ENCODE peak calls at places on chromosomes 13 and 19, in five cellular contexts. O, U, T, G and S are unnamed samples.

GRCh38 chr13:87810391-87810801 is 139.2 kb downstream of the SLITRK5 start:
- DNase-seq in O (no peak), U (no peak), T (no peak), G (no peak), S (no peak)

GRCh38 chr19:22612316-22612715 is 21.8 kb upstream of the ZNF492 start:
- DNase-seq in O (no peak), U (no peak), T (no peak), G (no peak), S (no peak)

GRCh38 chr19:51064534-51065220 is at the start of gene KLK13:
- DNase-seq in O (no peak), U (no peak), T (no peak), G (peak), S (no peak)

GRCh38 chr13:46839399-46839798 is 42.4 kb upstream of the ESD start:
- DNase-seq in O (no peak), U (no peak), T (no peak), G (no peak), S (no peak)

GRCh38 chr13:50908371-50908770 is 1.2 kb upstream of the RNASEH2B start:
- DNase-seq in O (no peak), U (no peak), T (no peak), G (no peak), S (no peak)

GRCh38 chr19:53463263-53463662 is 4.3 kb upstream of the ZNF813 start:
- DNase-seq in O (no peak), U (no peak), T (peak), G (no peak), S (peak)

GRCh38 chr19:21498651-21499050 is 6.8 kb upstream of the ZNF429 start:
- DNase-seq in O (no peak), U (no peak), T (no peak), G (no peak), S (no peak)

GRCh38 chr19:48321372-48321621 is 4.1 kb upstream of the EMP3 start:
- DNase-seq in O (peak), U (no peak), T (peak), G (peak), S (peak)

GRCh38 chr13:65336106-65336603 is 1894.0 kb downstream of the PCDH9 start:
- DNase-seq in O (no peak), U (no peak), T (no peak), G (no peak), S (no peak)

GRCh38 chr19:3513198-3514140 is 7.4 kb downstream of the FZR1 start:
- DNase-seq in O (no peak), U (no peak), T (no peak), G (no peak), S (no peak)

GRCh38 chr13:102642475-102642874 is 45.7 kb downstream of the TPP2 start:
- DNase-seq in O (no peak), U (no peak), T (no peak), G (peak), S (peak)

GRCh38 chr19:53034948-53035675 is 9.4 kb upstream of the ERVV-2 start:
- DNase-seq in O (no peak), U (no peak), T (no peak), G (no peak), S (no peak)

GRCh38 chr19:41339936-41340335 is 13.8 kb downstream of the TGFB1 start:
- DNase-seq in O (no peak), U (no peak), T (no peak), G (peak), S (no peak)

GRCh38 chr13:51998723-51999471 is 12.4 kb downstream of the ATP7B start:
- DNase-seq in O (no peak), U (no peak), T (no peak), G (no peak), S (no peak)

GRCh38 chr19:33486407-33486806 is 35.2 kb downstream of the PEPD start:
- DNase-seq in O (no peak), U (no peak), T (no peak), G (no peak), S (no peak)

GRCh38 chr19:9159891-9160290 is 18.9 kb upstream of the OR7D2 start:
- DNase-seq in O (no peak), U (no peak), T (no peak), G (no peak), S (no peak)

GRCh38 chr19:34431681-34432402 is 3.7 kb downstream of the UBA2 start:
- DNase-seq in O (no peak), U (no peak), T (no peak), G (peak), S (no peak)

GRCh38 chr19:20245309-20245708 is 78.3 kb downstream of the ZNF486 start:
- DNase-seq in O (no peak), U (no peak), T (no peak), G (no peak), S (no peak)

GRCh38 chr13:32851083-32852064 is 164.8 kb upstream of the KL start:
- DNase-seq in O (no peak), U (no peak), T (no peak), G (no peak), S (no peak)

GRCh38 chr19:1045247-1045603 is 5.3 kb downstream of the ABCA7 start:
- DNase-seq in O (peak), U (no peak), T (peak), G (no peak), S (no peak)

GRCh38 chr19:10961073-10961762 is 388 bp downstream of the SMARCA4 start:
- DNase-seq in O (no peak), U (no peak), T (peak), G (peak), S (no peak)

GRCh38 chr13:111361873-111362648 is 41.6 kb downstream of the TEX29 start:
- DNase-seq in O (no peak), U (no peak), T (no peak), G (no peak), S (no peak)

GRCh38 chr19:35045667-35046300 is 4.3 kb downstream of the HPN start:
- DNase-seq in O (peak), U (no peak), T (peak), G (peak), S (no peak)

GRCh38 chr13:21037656-21038055 is 23.7 kb downstream of the LATS2 start:
- DNase-seq in O (no peak), U (no peak), T (no peak), G (no peak), S (no peak)

GRCh38 chr19:39405930-39406655 is 554 bp upstream of the ZFP36 start:
- DNase-seq in O (no peak), U (no peak), T (peak), G (no peak), S (no peak)

GRCh38 chr13:110418944-110419343 is 111.9 kb downstream of the COL4A2 start:
- DNase-seq in O (no peak), U (no peak), T (no peak), G (no peak), S (no peak)

GRCh38 chr13:27194895-27195764 is 23.5 kb upstream of the USP12 start:
- DNase-seq in O (no peak), U (no peak), T (no peak), G (peak), S (peak)

GRCh38 chr13:113636266-113636963 is 21.6 kb downstream of the ATP4B start:
- DNase-seq in O (no peak), U (no peak), T (no peak), G (no peak), S (no peak)

GRCh38 chr19:44548736-44549135 is 19.3 kb upstream of the CEACAM20 start:
- DNase-seq in O (no peak), U (no peak), T (no peak), G (no peak), S (peak)

GRCh38 chr19:2986951-2987491 is 9.7 kb downstream of the TLE6 start:
- DNase-seq in O (no peak), U (no peak), T (no peak), G (peak), S (no peak)

GRCh38 chr13:113603116-113603710 is 18.7 kb downstream of the TFDP1 start:
- DNase-seq in O (no peak), U (no peak), T (no peak), G (no peak), S (no peak)

GRCh38 chr13:21399741-21400140 is 59.4 kb downstream of the ZDHHC20 start:
- DNase-seq in O (no peak), U (no peak), T (no peak), G (peak), S (peak)

GRCh38 chr13:60369242-60369641 is 27.8 kb upstream of the TDRD3 start:
- DNase-seq in O (no peak), U (no peak), T (no peak), G (no peak), S (no peak)

GRCh38 chr19:36054119-36054732 is at the start of gene THAP8:
- DNase-seq in O (peak), U (peak), T (peak), G (peak), S (peak)